ENCODE peak calls at places on chromosomes 2 and 18, in nine cellular contexts. One of them, this sample, is unnamed.

GRCh38 chr2:39719317-39719716 is 53.6 kb downstream of the TMEM178A start:
- DNase-seq in stomach: no peak
- DNase-seq in ovary: no peak
- DNase-seq in left lung: no peak
- DNase-seq in colonic mucosa: no peak
- DNase-seq in thyroid gland: peak
- DNase-seq in IMR-90: no peak
- DNase-seq in tibial artery: peak
- DNase-seq in GM23338: no peak
- DNase-seq in this sample: no peak

GRCh38 chr2:195532628-195533271 is 124.3 kb upstream of the SLC39A10 start:
- DNase-seq in stomach: no peak
- DNase-seq in tibial artery: no peak
- DNase-seq in thyroid gland: no peak
- DNase-seq in left lung: no peak
- DNase-seq in colonic mucosa: no peak
- DNase-seq in GM23338: no peak
- DNase-seq in IMR-90: peak
- DNase-seq in ovary: no peak
- DNase-seq in this sample: no peak

GRCh38 chr2:210169871-210170441 is 1.3 kb downstream of the KANSL1L start:
- DNase-seq in GM23338: no peak
- DNase-seq in thyroid gland: no peak
- DNase-seq in IMR-90: peak
- DNase-seq in colonic mucosa: no peak
- DNase-seq in ovary: no peak
- DNase-seq in stomach: no peak
- DNase-seq in left lung: no peak
- DNase-seq in tibial artery: no peak
- DNase-seq in this sample: no peak

GRCh38 chr2:219204425-219205164 is 2.0 kb upstream of the ZFAND2B start:
- DNase-seq in left lung: no peak
- DNase-seq in ovary: no peak
- DNase-seq in colonic mucosa: no peak
- DNase-seq in IMR-90: no peak
- DNase-seq in GM23338: no peak
- DNase-seq in thyroid gland: no peak
- DNase-seq in stomach: no peak
- DNase-seq in tibial artery: no peak
- DNase-seq in this sample: no peak

GRCh38 chr2:17521621-17522020 is 3.4 kb upstream of the RAD51AP2 start:
- DNase-seq in stomach: no peak
- DNase-seq in ovary: no peak
- DNase-seq in left lung: no peak
- DNase-seq in IMR-90: no peak
- DNase-seq in thyroid gland: no peak
- DNase-seq in colonic mucosa: no peak
- DNase-seq in tibial artery: no peak
- DNase-seq in GM23338: no peak
- DNase-seq in this sample: no peak

GRCh38 chr2:28343971-28344715 is 48.5 kb upstream of the FOSL2 start:
- DNase-seq in IMR-90: no peak
- DNase-seq in left lung: peak
- DNase-seq in ovary: no peak
- DNase-seq in thyroid gland: no peak
- DNase-seq in GM23338: no peak
- DNase-seq in stomach: no peak
- DNase-seq in tibial artery: no peak
- DNase-seq in colonic mucosa: no peak
- DNase-seq in this sample: peak

GRCh38 chr18:30485078-30485477 is 557.5 kb downstream of the DSC3 start:
- DNase-seq in GM23338: no peak
- DNase-seq in ovary: no peak
- DNase-seq in stomach: no peak
- DNase-seq in thyroid gland: no peak
- DNase-seq in IMR-90: no peak
- DNase-seq in colonic mucosa: no peak
- DNase-seq in tibial artery: no peak
- DNase-seq in left lung: no peak
- DNase-seq in this sample: no peak

GRCh38 chr2:39141346-39142011 is 20.6 kb upstream of the SOS1 start:
- DNase-seq in left lung: no peak
- DNase-seq in tibial artery: no peak
- DNase-seq in IMR-90: no peak
- DNase-seq in ovary: no peak
- DNase-seq in colonic mucosa: no peak
- DNase-seq in thyroid gland: peak
- DNase-seq in GM23338: peak
- DNase-seq in stomach: no peak
- DNase-seq in this sample: no peak

GRCh38 chr2:15638720-15639119 is 47.1 kb downstream of the DDX1 start:
- DNase-seq in stomach: no peak
- DNase-seq in thyroid gland: no peak
- DNase-seq in left lung: no peak
- DNase-seq in IMR-90: peak
- DNase-seq in GM23338: no peak
- DNase-seq in ovary: no peak
- DNase-seq in colonic mucosa: no peak
- DNase-seq in tibial artery: no peak
- DNase-seq in this sample: no peak

GRCh38 chr2:53131416-53131815 is 636.2 kb upstream of the CHAC2 start:
- DNase-seq in colonic mucosa: no peak
- DNase-seq in GM23338: peak
- DNase-seq in IMR-90: peak
- DNase-seq in thyroid gland: no peak
- DNase-seq in tibial artery: no peak
- DNase-seq in ovary: no peak
- DNase-seq in stomach: no peak
- DNase-seq in left lung: no peak
- DNase-seq in this sample: no peak

GRCh38 chr2:170465241-170465640 is 249.9 kb upstream of the SP5 start:
- DNase-seq in tibial artery: no peak
- DNase-seq in left lung: no peak
- DNase-seq in stomach: no peak
- DNase-seq in ovary: no peak
- DNase-seq in GM23338: no peak
- DNase-seq in IMR-90: no peak
- DNase-seq in colonic mucosa: peak
- DNase-seq in thyroid gland: no peak
- DNase-seq in this sample: no peak

GRCh38 chr2:71578665-71579371 is 125.5 kb downstream of the DYSF start:
- DNase-seq in ovary: no peak
- DNase-seq in colonic mucosa: no peak
- DNase-seq in stomach: no peak
- DNase-seq in tibial artery: peak
- DNase-seq in GM23338: no peak
- DNase-seq in left lung: no peak
- DNase-seq in thyroid gland: peak
- DNase-seq in IMR-90: peak
- DNase-seq in this sample: no peak

GRCh38 chr2:234241656-234242445 is 191.3 kb downstream of the SPP2 start:
- DNase-seq in left lung: no peak
- DNase-seq in colonic mucosa: no peak
- DNase-seq in stomach: no peak
- DNase-seq in IMR-90: peak
- DNase-seq in ovary: no peak
- DNase-seq in thyroid gland: peak
- DNase-seq in GM23338: no peak
- DNase-seq in tibial artery: no peak
- DNase-seq in this sample: no peak
- H3K27ac ChIP-seq in left lung: no peak
- H3K27ac ChIP-seq in colonic mucosa: no peak
- H3K27ac ChIP-seq in stomach: no peak
- H3K27ac ChIP-seq in IMR-90: no peak
- H3K27ac ChIP-seq in ovary: no peak
- H3K27ac ChIP-seq in thyroid gland: no peak
- H3K27ac ChIP-seq in GM23338: no peak
- H3K27ac ChIP-seq in tibial artery: no peak
- H3K27ac ChIP-seq in this sample: no peak

GRCh38 chr18:48137354-48138208 is 207.1 kb upstream of the SMAD2 start:
- DNase-seq in IMR-90: no peak
- DNase-seq in ovary: peak
- DNase-seq in tibial artery: no peak
- DNase-seq in GM23338: peak
- DNase-seq in thyroid gland: peak
- DNase-seq in stomach: peak
- DNase-seq in left lung: no peak
- DNase-seq in colonic mucosa: peak
- DNase-seq in this sample: no peak

GRCh38 chr18:48140738-48141137 is 210.3 kb upstream of the SMAD2 start:
- DNase-seq in left lung: no peak
- DNase-seq in tibial artery: no peak
- DNase-seq in IMR-90: no peak
- DNase-seq in stomach: no peak
- DNase-seq in GM23338: peak
- DNase-seq in ovary: no peak
- DNase-seq in colonic mucosa: no peak
- DNase-seq in thyroid gland: peak
- DNase-seq in this sample: no peak

GRCh38 chr18:48138660-48139426 is 208.4 kb upstream of the SMAD2 start:
- DNase-seq in colonic mucosa: no peak
- DNase-seq in IMR-90: no peak
- DNase-seq in stomach: peak
- DNase-seq in ovary: no peak
- DNase-seq in tibial artery: no peak
- DNase-seq in thyroid gland: peak
- DNase-seq in left lung: no peak
- DNase-seq in GM23338: peak
- DNase-seq in this sample: no peak

GRCh38 chr18:48138211-48138610 is 207.8 kb upstream of the SMAD2 start:
- DNase-seq in stomach: no peak
- DNase-seq in ovary: no peak
- DNase-seq in left lung: no peak
- DNase-seq in colonic mucosa: no peak
- DNase-seq in IMR-90: no peak
- DNase-seq in thyroid gland: no peak
- DNase-seq in tibial artery: no peak
- DNase-seq in GM23338: peak
- DNase-seq in this sample: no peak

DNA sequence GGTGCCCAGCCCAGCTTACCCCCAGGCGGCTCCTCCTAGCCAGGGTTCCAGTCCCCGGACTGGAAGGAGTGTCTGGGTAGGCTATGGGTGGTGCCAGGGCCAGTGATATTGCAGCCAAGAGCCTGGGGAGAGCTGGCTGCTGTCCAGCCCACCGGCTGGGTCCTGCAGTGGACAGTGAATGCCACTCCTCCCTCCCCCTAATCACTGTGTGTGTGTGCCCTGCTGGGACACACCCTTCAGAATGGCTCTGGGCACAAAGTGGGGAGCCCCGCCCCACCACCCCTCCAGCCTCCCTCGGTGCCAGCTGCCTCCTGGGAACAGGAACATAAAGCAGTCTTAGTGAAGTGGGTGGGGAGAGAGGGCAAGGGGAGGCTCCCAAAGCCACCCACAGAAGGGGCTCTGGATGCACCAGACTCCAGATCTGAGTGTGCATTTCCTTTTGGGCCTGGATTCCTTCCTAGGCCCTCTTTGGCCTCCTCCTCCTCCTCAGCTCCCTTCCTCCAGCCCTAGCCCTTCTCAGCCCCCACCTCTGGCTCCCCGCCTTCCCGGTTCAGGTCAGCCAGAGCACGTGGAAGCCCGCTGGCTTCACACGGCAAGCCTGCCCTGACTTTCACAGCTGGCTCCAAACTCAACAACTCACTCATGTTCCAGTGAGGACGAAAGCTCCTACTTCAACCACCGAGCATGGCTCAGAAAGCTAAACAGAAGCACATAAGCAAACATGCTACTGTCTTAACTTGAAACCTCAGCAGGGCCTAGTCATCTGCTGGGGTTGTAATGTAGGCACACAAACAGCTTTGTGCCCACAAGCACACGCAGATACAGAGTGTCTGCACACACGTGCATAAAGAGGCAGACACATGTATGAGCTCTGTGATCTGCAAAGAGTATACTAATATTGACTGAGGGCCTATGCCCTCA is 209.2 kb upstream of the SMAD2 start:
- DNase-seq in colonic mucosa: peak
- DNase-seq in tibial artery: no peak
- DNase-seq in GM23338: peak
- DNase-seq in left lung: peak
- DNase-seq in IMR-90: no peak
- DNase-seq in ovary: peak
- DNase-seq in thyroid gland: peak
- DNase-seq in stomach: peak
- DNase-seq in this sample: peak
- H3K27ac ChIP-seq in colonic mucosa: peak
- H3K27ac ChIP-seq in tibial artery: no peak
- H3K27ac ChIP-seq in GM23338: no peak
- H3K27ac ChIP-seq in left lung: no peak
- H3K27ac ChIP-seq in IMR-90: no peak
- H3K27ac ChIP-seq in ovary: no peak
- H3K27ac ChIP-seq in thyroid gland: peak
- H3K27ac ChIP-seq in stomach: peak
- H3K27ac ChIP-seq in this sample: no peak

GRCh38 chr18:34990571-34990970 is 50.6 kb upstream of the MAPRE2 start:
- DNase-seq in tibial artery: peak
- DNase-seq in GM23338: no peak
- DNase-seq in stomach: no peak
- DNase-seq in IMR-90: peak
- DNase-seq in ovary: no peak
- DNase-seq in thyroid gland: no peak
- DNase-seq in colonic mucosa: no peak
- DNase-seq in left lung: no peak
- DNase-seq in this sample: no peak
- H3K27ac ChIP-seq in tibial artery: peak
- H3K27ac ChIP-seq in GM23338: no peak
- H3K27ac ChIP-seq in stomach: no peak
- H3K27ac ChIP-seq in IMR-90: no peak
- H3K27ac ChIP-seq in ovary: no peak
- H3K27ac ChIP-seq in thyroid gland: no peak
- H3K27ac ChIP-seq in colonic mucosa: no peak
- H3K27ac ChIP-seq in left lung: no peak
- H3K27ac ChIP-seq in this sample: no peak

GRCh38 chr2:179771791-179772190 is 89.6 kb downstream of the ZNF385B start:
- DNase-seq in stomach: no peak
- DNase-seq in thyroid gland: no peak
- DNase-seq in GM23338: no peak
- DNase-seq in ovary: no peak
- DNase-seq in IMR-90: no peak
- DNase-seq in tibial artery: no peak
- DNase-seq in left lung: no peak
- DNase-seq in colonic mucosa: no peak
- DNase-seq in this sample: no peak

GRCh38 chr2:179769323-179769722 is 92.1 kb downstream of the ZNF385B start:
- DNase-seq in colonic mucosa: no peak
- DNase-seq in IMR-90: no peak
- DNase-seq in thyroid gland: no peak
- DNase-seq in ovary: no peak
- DNase-seq in GM23338: no peak
- DNase-seq in stomach: no peak
- DNase-seq in tibial artery: no peak
- DNase-seq in left lung: peak
- DNase-seq in this sample: no peak

GRCh38 chr2:179764710-179765109 is 96.7 kb downstream of the ZNF385B start:
- DNase-seq in GM23338: no peak
- DNase-seq in colonic mucosa: no peak
- DNase-seq in tibial artery: no peak
- DNase-seq in thyroid gland: no peak
- DNase-seq in IMR-90: no peak
- DNase-seq in stomach: no peak
- DNase-seq in left lung: no peak
- DNase-seq in ovary: no peak
- DNase-seq in this sample: no peak

GRCh38 chr2:179770029-179770428 is 91.4 kb downstream of the ZNF385B start:
- DNase-seq in colonic mucosa: no peak
- DNase-seq in left lung: no peak
- DNase-seq in IMR-90: no peak
- DNase-seq in GM23338: no peak
- DNase-seq in thyroid gland: no peak
- DNase-seq in tibial artery: no peak
- DNase-seq in ovary: no peak
- DNase-seq in stomach: no peak
- DNase-seq in this sample: no peak

GRCh38 chr2:179768765-179769164 is 92.6 kb downstream of the ZNF385B start:
- DNase-seq in IMR-90: peak
- DNase-seq in ovary: no peak
- DNase-seq in colonic mucosa: no peak
- DNase-seq in tibial artery: no peak
- DNase-seq in left lung: no peak
- DNase-seq in thyroid gland: no peak
- DNase-seq in GM23338: no peak
- DNase-seq in stomach: no peak
- DNase-seq in this sample: no peak
- H3K27ac ChIP-seq in IMR-90: no peak
- H3K27ac ChIP-seq in ovary: no peak
- H3K27ac ChIP-seq in colonic mucosa: no peak
- H3K27ac ChIP-seq in tibial artery: no peak
- H3K27ac ChIP-seq in left lung: no peak
- H3K27ac ChIP-seq in thyroid gland: no peak
- H3K27ac ChIP-seq in GM23338: no peak
- H3K27ac ChIP-seq in stomach: no peak
- H3K27ac ChIP-seq in this sample: no peak